ENCODE peak calls at places on chromosomes 7 and 10, in ten cellular contexts. H, E, F, P, K, O, D, W, B and N are unnamed samples.

GRCh38 chr10:62022830-62023229 is 121.3 kb downstream of the ARID5B start:
- DNase-seq in K (no peak), E (no peak), P (no peak), H (no peak), D (no peak), F (no peak), W (no peak), B (no peak), O (no peak), N (no peak)

GRCh38 chr7:33979300-33979806 is 74.0 kb downstream of the BMPER start:
- DNase-seq in B (no peak), E (no peak), O (no peak), K (no peak), W (no peak), F (no peak), P (no peak), D (no peak), H (no peak), N (no peak)

GRCh38 chr7:70389752-70390151 is 742.2 kb upstream of the GALNT17 start:
- DNase-seq in O (no peak), W (no peak), D (no peak), E (no peak), F (no peak), K (no peak), B (peak), P (no peak), H (no peak), N (no peak)

GRCh38 chr7:43872401-43873165 is 3.3 kb upstream of the MRPS24 start:
- DNase-seq in H (peak), P (peak), D (peak), E (no peak), O (peak), W (no peak), F (no peak), B (peak), K (peak), N (no peak)

GRCh38 chr10:133359554-133359971 is 1.7 kb upstream of the FUOM start:
- DNase-seq in K (no peak), F (peak), P (no peak), D (no peak), E (no peak), O (no peak), B (no peak), H (no peak), W (no peak), N (no peak)

GRCh38 chr7:53218730-53219504 is 183.5 kb downstream of the POM121L12 start:
- DNase-seq in F (no peak), H (no peak), P (peak), B (no peak), W (peak), D (no peak), O (no peak), E (peak), K (no peak), N (peak)

GRCh38 chr10:57624856-57625592 is 642.7 kb downstream of the IPMK start:
- DNase-seq in D (no peak), P (no peak), F (no peak), K (no peak), E (no peak), W (no peak), H (no peak), B (peak), O (no peak), N (no peak)

GRCh38 chr7:43618073-43618472 is 35.2 kb downstream of the STK17A start:
- DNase-seq in O (no peak), B (no peak), F (no peak), E (no peak), K (no peak), P (no peak), W (no peak), H (no peak), D (no peak), N (no peak)

GRCh38 chr10:20314431-20314830 is 498.2 kb downstream of the PLXDC2 start:
- DNase-seq in F (no peak), K (no peak), O (no peak), E (no peak), H (no peak), P (no peak), D (no peak), B (no peak), W (no peak), N (no peak)

GRCh38 chr7:114820993-114821945 is 100.6 kb upstream of the MDFIC start:
- DNase-seq in K (no peak), E (no peak), F (no peak), D (no peak), B (peak), O (no peak), W (no peak), P (no peak), H (no peak), N (no peak)

GRCh38 chr10:61837748-61838055 is 63.8 kb upstream of the ARID5B start:
- DNase-seq in W (no peak), O (no peak), E (no peak), F (no peak), K (no peak), B (peak), H (no peak), P (no peak), D (no peak), N (no peak)

GRCh38 chr10:22453948-22454347 is 108.7 kb downstream of the SPAG6 start:
- DNase-seq in F (no peak), K (no peak), B (no peak), E (no peak), P (no peak), H (no peak), O (no peak), D (no peak), W (no peak), N (no peak)

GRCh38 chr7:2582006-2582735 is 23.4 kb downstream of the IQCE start:
- DNase-seq in B (no peak), H (no peak), O (no peak), K (no peak), E (no peak), P (no peak), D (no peak), F (no peak), W (no peak), N (no peak)

GRCh38 chr7:74025745-74026144 is 2.2 kb upstream of the ELN start:
- DNase-seq in W (no peak), O (no peak), E (no peak), B (no peak), P (no peak), K (no peak), F (no peak), D (no peak), H (no peak), N (no peak)

GRCh38 chr10:16987129-16987670 is 142.4 kb downstream of the CUBN start:
- DNase-seq in D (peak), P (peak), F (no peak), E (no peak), K (no peak), H (peak), B (peak), O (no peak), W (no peak), N (no peak)

GRCh38 chr7:13109201-13109600 is 421.8 kb downstream of the ARL4A start:
- DNase-seq in B (no peak), F (no peak), O (no peak), P (no peak), D (no peak), E (no peak), K (no peak), W (no peak), H (no peak), N (no peak)

GRCh38 chr7:106952658-106953231 is 87.7 kb downstream of the PIK3CG start:
- DNase-seq in D (no peak), P (no peak), E (peak), K (peak), B (no peak), W (no peak), F (no peak), O (no peak), H (no peak), N (no peak)

GRCh38 chr7:76077435-76077834 is 29.5 kb downstream of the MDH2 start:
- DNase-seq in F (no peak), W (no peak), P (no peak), K (no peak), H (no peak), D (no peak), O (no peak), B (peak), E (no peak), N (no peak)

GRCh38 chr10:75397571-75397921 is 4.0 kb downstream of the ZNF503 start:
- DNase-seq in B (peak), F (peak), W (no peak), P (peak), D (no peak), K (no peak), O (no peak), E (no peak), H (no peak), N (no peak)

GRCh38 chr10:89419548-89419947 is 5.2 kb downstream of the IFIT5 start:
- DNase-seq in B (peak), K (no peak), H (no peak), F (no peak), P (peak), D (no peak), O (no peak), W (peak), E (no peak), N (no peak)

GRCh38 chr10:19003341-19003740 is 45.3 kb upstream of the MALRD1 start:
- DNase-seq in F (no peak), D (no peak), W (no peak), B (no peak), E (peak), O (no peak), H (no peak), P (no peak), K (no peak), N (no peak)

GRCh38 chr10:3192856-3193635 is 20.5 kb upstream of the PITRM1 start:
- DNase-seq in O (peak), D (peak), H (peak), K (no peak), P (peak), E (peak), W (peak), B (peak), F (peak), N (peak)

GRCh38 chr10:114103286-114103685 is 59.6 kb downstream of the ADRB1 start:
- DNase-seq in D (peak), P (peak), W (no peak), E (no peak), H (peak), K (no peak), O (no peak), F (no peak), B (peak), N (no peak)

GRCh38 chr7:147829021-147829420 is 761.5 kb upstream of the C7orf33 start:
- DNase-seq in B (no peak), H (no peak), W (no peak), O (no peak), K (no peak), P (no peak), D (no peak), E (no peak), F (no peak), N (peak)

GRCh38 chr7:147833981-147834380 is 756.6 kb upstream of the C7orf33 start:
- DNase-seq in P (no peak), K (no peak), H (no peak), D (no peak), W (no peak), O (no peak), E (no peak), B (no peak), F (no peak), N (no peak)

GRCh38 chr7:147833549-147833948 is 757.0 kb upstream of the C7orf33 start:
- DNase-seq in D (no peak), K (no peak), E (no peak), H (no peak), F (no peak), B (no peak), P (no peak), O (no peak), W (no peak), N (no peak)
- TF ChIP-seq CTCF in D (no peak), K (no peak), E (no peak), H (no peak), F (no peak), B (no peak), P (no peak), O (no peak), W (no peak), N (no peak)

GRCh38 chr10:122154733-122155366 is 116.2 kb upstream of the BTBD16 start:
- DNase-seq in O (no peak), H (peak), E (peak), B (peak), K (peak), W (peak), P (peak), F (no peak), D (peak), N (peak)
- TF ChIP-seq CTCF in O (no peak), H (no peak), E (no peak), B (peak), K (no peak), W (no peak), P (peak), F (no peak), D (peak), N (no peak)

DNA sequence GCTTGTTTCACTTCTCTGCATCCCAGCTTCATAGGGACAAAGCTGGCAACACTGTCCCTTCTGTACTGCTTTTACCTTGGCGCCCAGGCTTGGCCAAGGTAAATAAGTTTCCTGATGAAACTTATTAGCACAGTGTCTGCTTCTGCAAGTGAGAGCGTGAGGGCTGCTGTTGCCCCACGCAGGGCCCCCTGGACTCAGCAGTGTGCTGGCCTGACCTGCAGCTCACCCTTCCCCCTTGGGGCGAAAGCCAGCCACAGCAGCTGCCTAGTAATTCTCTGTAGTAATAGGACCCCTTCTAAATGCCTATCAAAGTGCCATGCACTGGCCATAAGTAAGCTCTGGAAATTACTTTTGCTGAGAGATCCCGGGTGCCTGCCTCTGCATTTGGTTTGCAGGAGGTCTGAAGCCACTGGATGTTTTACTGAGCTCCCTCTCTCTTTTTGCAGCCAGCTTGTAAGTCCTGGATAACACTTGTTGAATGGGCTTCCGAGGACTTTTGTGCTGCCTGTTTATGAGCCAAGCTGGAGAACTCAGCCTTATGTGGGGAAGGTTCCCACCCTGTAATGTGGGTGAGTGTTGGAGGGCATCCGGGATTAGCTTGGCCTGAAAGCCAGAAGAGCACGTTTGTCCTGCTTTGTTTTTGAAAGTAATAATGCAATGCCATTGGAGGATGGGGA is 294.0 kb downstream of the C7orf25 start:
- DNase-seq in D (no peak), E (no peak), H (no peak), P (peak), K (no peak), O (no peak), F (no peak), W (no peak), B (no peak), N (no peak)
- TF ChIP-seq CTCF in D (peak), E (no peak), H (no peak), P (no peak), K (no peak), O (no peak), F (no peak), W (no peak), B (peak), N (no peak)

GRCh38 chr7:4221043-4221442 is 461.1 kb upstream of the FOXK1 start:
- DNase-seq in E (no peak), P (no peak), W (no peak), D (no peak), F (no peak), H (no peak), B (no peak), O (no peak), K (no peak), N (no peak)

GRCh38 chr7:4227105-4228010 is 454.7 kb upstream of the FOXK1 start:
- DNase-seq in F (no peak), E (no peak), P (peak), D (no peak), O (no peak), H (no peak), W (no peak), K (no peak), B (peak), N (peak)

GRCh38 chr7:4225352-4225751 is 456.7 kb upstream of the FOXK1 start:
- DNase-seq in F (no peak), W (no peak), K (no peak), B (no peak), O (no peak), H (no peak), D (no peak), E (no peak), P (no peak), N (no peak)

GRCh38 chr7:4230352-4230751 is 451.7 kb upstream of the FOXK1 start:
- DNase-seq in E (no peak), O (no peak), B (no peak), F (no peak), H (no peak), P (no peak), K (no peak), W (no peak), D (no peak), N (no peak)

DNA sequence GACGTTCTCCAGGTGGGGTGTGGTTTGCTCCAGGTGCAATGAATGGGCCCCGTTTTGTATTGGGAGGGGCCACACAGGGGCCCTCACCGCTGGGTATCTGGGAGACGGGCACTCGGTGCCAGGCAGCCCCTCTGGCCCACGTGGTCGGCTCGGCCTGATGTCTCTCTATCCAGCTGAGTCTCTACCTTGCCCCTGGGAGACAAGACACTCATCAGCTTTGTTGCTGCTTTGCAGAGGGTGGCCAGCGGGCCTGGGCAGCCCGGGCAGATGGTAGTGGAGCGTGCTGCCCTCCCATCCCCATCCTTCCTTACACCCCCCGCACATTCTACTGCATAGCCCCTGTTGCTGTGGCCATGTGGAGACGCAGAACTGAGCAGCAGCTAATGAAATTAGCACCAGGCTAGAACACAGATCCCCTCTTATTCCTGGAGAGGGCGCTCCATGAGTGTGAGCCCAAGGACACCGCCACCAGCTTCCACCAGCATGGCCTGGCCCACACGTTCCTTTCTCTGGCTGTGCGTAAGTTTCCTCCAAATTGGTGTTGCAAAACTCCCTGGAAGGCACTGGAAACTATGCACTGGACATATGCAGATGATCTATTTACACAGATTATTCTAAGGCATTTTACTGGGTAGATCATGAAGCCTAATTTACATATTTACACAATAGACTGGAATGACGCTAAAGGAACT is 455.8 kb upstream of the FOXK1 start:
- DNase-seq in H (no peak), F (no peak), B (no peak), O (no peak), D (no peak), K (no peak), W (no peak), E (no peak), P (no peak), N (peak)
- TF ChIP-seq CTCF in H (no peak), F (no peak), B (no peak), O (no peak), D (peak), K (no peak), W (no peak), E (no peak), P (no peak), N (peak)